ENCODE peak calls at places on chromosomes 13 and 19, in seven cellular contexts. One of them, this sample, is unnamed.

GRCh38 chr19:2034729-2035589 is 16.1 kb downstream of the MKNK2 start:
- DNase-seq in glutamatergic neuron: peak; percentile 43
- DNase-seq in HFFc6: no peak
- DNase-seq in GM23338: peak; percentile 100
- DNase-seq in BE2C: peak; percentile 82
- DNase-seq in cardiac muscle cell: peak; percentile 43
- DNase-seq in GM06990: peak; percentile 81
- DNase-seq in this sample: peak; percentile 81

GRCh38 chr19:43786665-43787064 is 5.9 kb upstream of the KCNN4 start:
- DNase-seq in glutamatergic neuron: no peak
- DNase-seq in HFFc6: no peak
- DNase-seq in GM23338: no peak
- DNase-seq in BE2C: no peak
- DNase-seq in cardiac muscle cell: no peak
- DNase-seq in GM06990: no peak
- DNase-seq in this sample: no peak

GRCh38 chr19:12985049-12985776 is 10.1 kb upstream of the NFIX start:
- DNase-seq in glutamatergic neuron: peak; percentile 68
- DNase-seq in HFFc6: peak; percentile 52
- DNase-seq in GM23338: no peak
- DNase-seq in BE2C: no peak
- DNase-seq in cardiac muscle cell: no peak
- DNase-seq in GM06990: no peak
- DNase-seq in this sample: no peak

GRCh38 chr19:46890423-46891170 is 29.8 kb downstream of the ARHGAP35 start:
- DNase-seq in glutamatergic neuron: no peak
- DNase-seq in HFFc6: peak; percentile 94
- DNase-seq in GM23338: no peak
- DNase-seq in BE2C: no peak
- DNase-seq in cardiac muscle cell: no peak
- DNase-seq in GM06990: no peak
- DNase-seq in this sample: no peak

GRCh38 chr13:28046981-28047380 is 53.4 kb downstream of the FLT3 start:
- DNase-seq in glutamatergic neuron: no peak
- DNase-seq in HFFc6: peak; percentile 80
- DNase-seq in GM23338: no peak
- DNase-seq in BE2C: no peak
- DNase-seq in cardiac muscle cell: no peak
- DNase-seq in GM06990: no peak
- DNase-seq in this sample: no peak

GRCh38 chr13:27622102-27622820 is 569 bp downstream of the POLR1D start:
- DNase-seq in glutamatergic neuron: no peak
- DNase-seq in HFFc6: peak; percentile 45
- DNase-seq in GM23338: no peak
- DNase-seq in BE2C: no peak
- DNase-seq in cardiac muscle cell: peak; percentile 50
- DNase-seq in GM06990: no peak
- DNase-seq in this sample: no peak

GRCh38 chr19:4754248-4754647 is 30.6 kb upstream of the DPP9 start:
- DNase-seq in glutamatergic neuron: no peak
- DNase-seq in HFFc6: peak; percentile 10
- DNase-seq in GM23338: peak; percentile 30
- DNase-seq in BE2C: no peak
- DNase-seq in cardiac muscle cell: no peak
- DNase-seq in GM06990: no peak
- DNase-seq in this sample: no peak

GRCh38 chr19:46555684-46556083 is 45.4 kb upstream of the CALM3 start:
- DNase-seq in glutamatergic neuron: no peak
- DNase-seq in HFFc6: no peak
- DNase-seq in GM23338: no peak
- DNase-seq in BE2C: no peak
- DNase-seq in cardiac muscle cell: no peak
- DNase-seq in GM06990: no peak
- DNase-seq in this sample: no peak

GRCh38 chr13:98335721-98336120 is 158.7 kb upstream of the RNF113B start:
- DNase-seq in glutamatergic neuron: no peak
- DNase-seq in HFFc6: no peak
- DNase-seq in GM23338: no peak
- DNase-seq in BE2C: no peak
- DNase-seq in cardiac muscle cell: no peak
- DNase-seq in GM06990: no peak
- DNase-seq in this sample: no peak

GRCh38 chr13:88303605-88304004 is 632.4 kb downstream of the SLITRK5 start:
- DNase-seq in glutamatergic neuron: no peak
- DNase-seq in HFFc6: no peak
- DNase-seq in GM23338: no peak
- DNase-seq in BE2C: no peak
- DNase-seq in cardiac muscle cell: no peak
- DNase-seq in GM06990: no peak
- DNase-seq in this sample: no peak

GRCh38 chr19:3550947-3551807 is 6.2 kb downstream of the MFSD12 start:
- DNase-seq in glutamatergic neuron: no peak
- DNase-seq in HFFc6: no peak
- DNase-seq in GM23338: no peak
- DNase-seq in BE2C: no peak
- DNase-seq in cardiac muscle cell: no peak
- DNase-seq in GM06990: no peak
- DNase-seq in this sample: no peak

GRCh38 chr19:15551183-15552004 is 43.1 kb downstream of the CYP4F22 start:
- DNase-seq in glutamatergic neuron: peak; percentile 51
- DNase-seq in HFFc6: no peak
- DNase-seq in GM23338: peak; percentile 91
- DNase-seq in BE2C: peak; percentile 66
- DNase-seq in cardiac muscle cell: no peak
- DNase-seq in GM06990: peak; percentile 63
- DNase-seq in this sample: peak; percentile 56

GRCh38 chr13:56659041-56659471 is 481.7 kb upstream of the PRR20A start:
- DNase-seq in glutamatergic neuron: no peak
- DNase-seq in HFFc6: no peak
- DNase-seq in GM23338: no peak
- DNase-seq in BE2C: peak; percentile 4
- DNase-seq in cardiac muscle cell: no peak
- DNase-seq in GM06990: no peak
- DNase-seq in this sample: no peak

GRCh38 chr13:29908411-29908810 is 58.0 kb upstream of the UBL3 start:
- DNase-seq in glutamatergic neuron: no peak
- DNase-seq in HFFc6: peak; percentile 47
- DNase-seq in GM23338: no peak
- DNase-seq in BE2C: no peak
- DNase-seq in cardiac muscle cell: no peak
- DNase-seq in GM06990: no peak
- DNase-seq in this sample: no peak

GRCh38 chr19:1904385-1905070 is 671 bp upstream of the ADAT3 start:
- DNase-seq in glutamatergic neuron: no peak
- DNase-seq in HFFc6: no peak
- DNase-seq in GM23338: peak; percentile 92
- DNase-seq in BE2C: no peak
- DNase-seq in cardiac muscle cell: peak; percentile 68
- DNase-seq in GM06990: peak; percentile 80
- DNase-seq in this sample: peak; percentile 75

GRCh38 chr19:51271015-51271600 is 20.2 kb downstream of the SIGLECL1 start:
- DNase-seq in glutamatergic neuron: no peak
- DNase-seq in HFFc6: no peak
- DNase-seq in GM23338: peak; percentile 63
- DNase-seq in BE2C: no peak
- DNase-seq in cardiac muscle cell: no peak
- DNase-seq in GM06990: no peak
- DNase-seq in this sample: no peak

GRCh38 chr13:39263033-39263432 is 224.8 kb downstream of the NHLRC3 start:
- DNase-seq in glutamatergic neuron: peak; percentile 55
- DNase-seq in HFFc6: peak; percentile 39
- DNase-seq in GM23338: peak; percentile 72
- DNase-seq in BE2C: peak; percentile 53
- DNase-seq in cardiac muscle cell: peak; percentile 58
- DNase-seq in GM06990: no peak
- DNase-seq in this sample: peak; percentile 56

GRCh38 chr13:20713014-20713376 is 9.5 kb downstream of the IL17D start:
- DNase-seq in glutamatergic neuron: no peak
- DNase-seq in HFFc6: no peak
- DNase-seq in GM23338: peak; percentile 69
- DNase-seq in BE2C: no peak
- DNase-seq in cardiac muscle cell: peak; percentile 23
- DNase-seq in GM06990: no peak
- DNase-seq in this sample: no peak

GRCh38 chr13:26914624-26915023 is 154.0 kb upstream of the GPR12 start:
- DNase-seq in glutamatergic neuron: no peak
- DNase-seq in HFFc6: no peak
- DNase-seq in GM23338: no peak
- DNase-seq in BE2C: no peak
- DNase-seq in cardiac muscle cell: no peak
- DNase-seq in GM06990: no peak
- DNase-seq in this sample: no peak

GRCh38 chr13:100398360-100398759 is 190.2 kb downstream of the GGACT start:
- DNase-seq in glutamatergic neuron: no peak
- DNase-seq in HFFc6: no peak
- DNase-seq in GM23338: no peak
- DNase-seq in BE2C: no peak
- DNase-seq in cardiac muscle cell: no peak
- DNase-seq in GM06990: no peak
- DNase-seq in this sample: no peak

GRCh38 chr13:41056194-41056593 is 5.1 kb upstream of the WBP4 start:
- DNase-seq in glutamatergic neuron: no peak
- DNase-seq in HFFc6: no peak
- DNase-seq in GM23338: no peak
- DNase-seq in BE2C: no peak
- DNase-seq in cardiac muscle cell: no peak
- DNase-seq in GM06990: no peak
- DNase-seq in this sample: no peak

DNA sequence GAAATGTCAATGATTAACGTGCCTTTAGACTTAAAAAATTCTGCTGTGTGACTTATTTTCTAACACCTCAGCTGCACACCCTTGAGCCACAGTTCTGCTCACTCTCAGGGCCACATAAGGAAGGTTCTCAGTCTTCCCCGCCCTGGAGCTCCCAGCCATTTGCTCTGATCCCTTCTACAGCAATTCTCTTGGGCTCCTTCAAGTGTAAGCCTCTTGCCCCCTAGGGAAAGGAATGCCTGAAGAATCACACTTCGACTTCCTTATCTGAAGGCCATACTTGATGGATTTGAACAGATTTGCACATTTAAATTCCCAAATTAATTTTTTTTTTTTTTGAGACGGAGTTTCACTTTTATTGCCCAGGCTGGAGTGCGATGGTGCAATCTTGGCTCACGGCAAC is 44.2 kb downstream of the RASA3 start:
- DNase-seq in glutamatergic neuron: no peak
- DNase-seq in HFFc6: no peak
- DNase-seq in GM23338: no peak
- DNase-seq in BE2C: no peak
- DNase-seq in cardiac muscle cell: no peak
- DNase-seq in GM06990: no peak
- DNase-seq in this sample: no peak
- TF ChIP-seq CTCF in glutamatergic neuron: no peak
- TF ChIP-seq CTCF in HFFc6: peak; percentile 17
- TF ChIP-seq CTCF in GM23338: no peak
- TF ChIP-seq CTCF in BE2C: no peak
- TF ChIP-seq CTCF in cardiac muscle cell: no peak
- TF ChIP-seq CTCF in GM06990: no peak
- TF ChIP-seq CTCF in this sample: no peak

GRCh38 chr19:18204394-18205179 is 745 bp upstream of the RAB3A start:
- DNase-seq in glutamatergic neuron: peak; percentile 73
- DNase-seq in HFFc6: no peak
- DNase-seq in GM23338: peak; percentile 79
- DNase-seq in BE2C: peak; percentile 41
- DNase-seq in cardiac muscle cell: peak; percentile 84
- DNase-seq in GM06990: no peak
- DNase-seq in this sample: no peak

GRCh38 chr19:18203408-18203862 is 407 bp downstream of the RAB3A start:
- DNase-seq in glutamatergic neuron: no peak
- DNase-seq in HFFc6: no peak
- DNase-seq in GM23338: no peak
- DNase-seq in BE2C: peak; percentile 33
- DNase-seq in cardiac muscle cell: no peak
- DNase-seq in GM06990: no peak
- DNase-seq in this sample: no peak

GRCh38 chr19:18206018-18206417 is 2.2 kb upstream of the RAB3A start:
- DNase-seq in glutamatergic neuron: no peak
- DNase-seq in HFFc6: no peak
- DNase-seq in GM23338: peak; percentile 34
- DNase-seq in BE2C: no peak
- DNase-seq in cardiac muscle cell: no peak
- DNase-seq in GM06990: no peak
- DNase-seq in this sample: peak; percentile 1

GRCh38 chr19:18203863-18204393 is at the start of gene RAB3A:
- DNase-seq in glutamatergic neuron: peak; percentile 99
- DNase-seq in HFFc6: peak; percentile 100
- DNase-seq in GM23338: peak; percentile 100
- DNase-seq in BE2C: peak; percentile 100
- DNase-seq in cardiac muscle cell: peak; percentile 100
- DNase-seq in GM06990: peak; percentile 100
- DNase-seq in this sample: peak; percentile 98

GRCh38 chr19:18205180-18205915 is 1.5 kb upstream of the RAB3A start:
- DNase-seq in glutamatergic neuron: peak; percentile 64
- DNase-seq in HFFc6: peak; percentile 50
- DNase-seq in GM23338: peak; percentile 71
- DNase-seq in BE2C: peak; percentile 58
- DNase-seq in cardiac muscle cell: peak; percentile 82
- DNase-seq in GM06990: peak; percentile 61
- DNase-seq in this sample: peak; percentile 81
- TF ChIP-seq CTCF in glutamatergic neuron: no peak
- TF ChIP-seq CTCF in HFFc6: peak; percentile 18
- TF ChIP-seq CTCF in GM23338: no peak
- TF ChIP-seq CTCF in BE2C: no peak
- TF ChIP-seq CTCF in cardiac muscle cell: no peak
- TF ChIP-seq CTCF in GM06990: no peak
- TF ChIP-seq CTCF in this sample: no peak

GRCh38 chr19:57240311-57241090 is at the start of gene ZNF805:
- DNase-seq in glutamatergic neuron: peak; percentile 94
- DNase-seq in HFFc6: peak; percentile 85
- DNase-seq in GM23338: peak; percentile 99
- DNase-seq in BE2C: peak; percentile 93
- DNase-seq in cardiac muscle cell: peak; percentile 96
- DNase-seq in GM06990: peak; percentile 94
- DNase-seq in this sample: peak; percentile 97
- TF ChIP-seq CTCF in glutamatergic neuron: no peak
- TF ChIP-seq CTCF in HFFc6: peak; percentile 57
- TF ChIP-seq CTCF in GM23338: no peak
- TF ChIP-seq CTCF in BE2C: peak; percentile 2
- TF ChIP-seq CTCF in cardiac muscle cell: no peak
- TF ChIP-seq CTCF in GM06990: peak; percentile 5
- TF ChIP-seq CTCF in this sample: no peak

GRCh38 chr19:54183431-54183830 is 5.9 kb downstream of the MBOAT7 start:
- DNase-seq in glutamatergic neuron: no peak
- DNase-seq in HFFc6: no peak
- DNase-seq in GM23338: no peak
- DNase-seq in BE2C: no peak
- DNase-seq in cardiac muscle cell: no peak
- DNase-seq in GM06990: no peak
- DNase-seq in this sample: no peak

GRCh38 chr19:54178581-54179261 is 5.8 kb upstream of the TMC4 start:
- DNase-seq in glutamatergic neuron: peak; percentile 72
- DNase-seq in HFFc6: no peak
- DNase-seq in GM23338: peak; percentile 91
- DNase-seq in BE2C: peak; percentile 57
- DNase-seq in cardiac muscle cell: peak; percentile 53
- DNase-seq in GM06990: no peak
- DNase-seq in this sample: no peak

GRCh38 chr19:54180691-54181091 is 7.7 kb upstream of the TMC4 start:
- DNase-seq in glutamatergic neuron: no peak
- DNase-seq in HFFc6: no peak
- DNase-seq in GM23338: no peak
- DNase-seq in BE2C: no peak
- DNase-seq in cardiac muscle cell: no peak
- DNase-seq in GM06990: no peak
- DNase-seq in this sample: no peak

GRCh38 chr19:54179262-54179587 is 6.3 kb upstream of the TMC4 start:
- DNase-seq in glutamatergic neuron: no peak
- DNase-seq in HFFc6: no peak
- DNase-seq in GM23338: no peak
- DNase-seq in BE2C: no peak
- DNase-seq in cardiac muscle cell: no peak
- DNase-seq in GM06990: no peak
- DNase-seq in this sample: no peak

GRCh38 chr19:54179921-54180452 is 7.0 kb upstream of the TMC4 start:
- DNase-seq in glutamatergic neuron: peak; percentile 85
- DNase-seq in HFFc6: peak; percentile 62
- DNase-seq in GM23338: peak; percentile 98
- DNase-seq in BE2C: peak; percentile 88
- DNase-seq in cardiac muscle cell: peak; percentile 89
- DNase-seq in GM06990: no peak
- DNase-seq in this sample: peak; percentile 35
- TF ChIP-seq CTCF in glutamatergic neuron: peak; percentile 40
- TF ChIP-seq CTCF in HFFc6: peak; percentile 45
- TF ChIP-seq CTCF in GM23338: peak; percentile 64
- TF ChIP-seq CTCF in BE2C: peak; percentile 83
- TF ChIP-seq CTCF in cardiac muscle cell: peak; percentile 61
- TF ChIP-seq CTCF in GM06990: no peak
- TF ChIP-seq CTCF in this sample: no peak

This sample was measured in GM20000.